ENCODE peak calls at places on chromosomes 6 and 20, in five cellular contexts. A is NCI-H1092 treated with DMSO at 0.1 percent for 48 hours, P is cardiac fibroblast, H is HS-27A, C is amniotic stem cell. Y is an unnamed sample.

GRCh38 chr6:137751768-137752560 is 115.1 kb upstream of the TNFAIP3 start:
- DNase-seq in A (no peak), P (no peak), H (no peak), C (no peak), Y (no peak)

GRCh38 chr20:33499347-33499746 is 9.5 kb downstream of the CBFA2T2 start:
- DNase-seq in A (no peak), P (no peak), H (no peak), C (no peak), Y (no peak)

GRCh38 chr6:35034411-35035171 is 106.5 kb downstream of the TCP11 start:
- DNase-seq in A (no peak), P (no peak), H (no peak), C (no peak), Y (no peak)

GRCh38 chr6:166413491-166413951 is 30.8 kb upstream of the MPC1 start:
- DNase-seq in A (no peak), P (no peak), H (no peak), C (no peak), Y (no peak)

GRCh38 chr6:35050291-35050987 is 90.7 kb downstream of the TCP11 start:
- DNase-seq in A (peak; percentile 29), P (no peak), H (no peak), C (no peak), Y (no peak)

GRCh38 chr6:9252784-9253183 is 817.4 kb upstream of the SLC35B3 start:
- DNase-seq in A (peak; percentile 43), P (no peak), H (no peak), C (no peak), Y (no peak)

GRCh38 chr20:32538526-32538918 is 46.6 kb downstream of the NOL4L start:
- DNase-seq in A (no peak), P (peak; percentile 52), H (no peak), C (no peak), Y (no peak)

GRCh38 chr20:49618289-49618688 is 50.4 kb upstream of the PTGIS start:
- DNase-seq in A (no peak), P (no peak), H (no peak), C (no peak), Y (no peak)

GRCh38 chr6:160634706-160635105 is 29.4 kb downstream of the LPA start:
- DNase-seq in A (no peak), P (no peak), H (no peak), C (no peak), Y (no peak)

GRCh38 chr20:56202493-56203077 is 45.9 kb upstream of the MC3R start:
- DNase-seq in A (peak; percentile 7), P (peak; percentile 1), H (no peak), C (no peak), Y (no peak)

GRCh38 chr20:41499961-41500725 is 118.0 kb downstream of the CHD6 start:
- DNase-seq in A (no peak), P (no peak), H (no peak), C (no peak), Y (peak; percentile 35)

GRCh38 chr6:34813028-34813742 is 21.3 kb downstream of the BLTP3A start:
- DNase-seq in A (no peak), P (no peak), H (no peak), C (no peak), Y (no peak)

GRCh38 chr20:49631074-49631716 is 63.3 kb upstream of the PTGIS start:
- DNase-seq in A (no peak), P (no peak), H (no peak), C (no peak), Y (no peak)

GRCh38 chr20:25338112-25339023 is 52.3 kb downstream of the ABHD12 start:
- DNase-seq in A (no peak), P (no peak), H (no peak), C (no peak), Y (no peak)

GRCh38 chr6:10855233-10855632 is 16.9 kb upstream of the MAK start:
- DNase-seq in A (no peak), P (no peak), H (no peak), C (no peak), Y (no peak)

GRCh38 chr20:4113546-4113945 is 98.2 kb upstream of the RNF24 start:
- DNase-seq in A (no peak), P (no peak), H (no peak), C (no peak), Y (no peak)

GRCh38 chr6:106256201-106256968 is 69.2 kb downstream of the ATG5 start:
- DNase-seq in A (no peak), P (no peak), H (no peak), C (no peak), Y (no peak)

GRCh38 chr6:87706187-87706966 is 4.3 kb upstream of the AKIRIN2 start:
- DNase-seq in A (no peak), P (peak; percentile 61), H (no peak), C (peak; percentile 13), Y (peak; percentile 62)

GRCh38 chr6:35786810-35787209 is 6.0 kb downstream of the CLPSL1 start:
- DNase-seq in A (no peak), P (no peak), H (no peak), C (no peak), Y (no peak)

GRCh38 chr6:33700391-33701050 is 11.0 kb downstream of the UQCC2 start:
- DNase-seq in A (peak; percentile 35), P (peak; percentile 80), H (no peak), C (peak; percentile 13), Y (peak; percentile 68)

GRCh38 chr6:29764422-29765196 is 41.4 kb downstream of the HLA-F start:
- DNase-seq in A (no peak), P (no peak), H (no peak), C (no peak), Y (no peak)

GRCh38 chr6:131013495-131013894 is 49.5 kb downstream of the EPB41L2 start:
- DNase-seq in A (no peak), P (peak; percentile 92), H (peak; percentile 61), C (peak; percentile 37), Y (peak; percentile 82)

GRCh38 chr6:167839343-167839742 is 12.6 kb downstream of the AFDN start:
- DNase-seq in A (no peak), P (peak; percentile 48), H (no peak), C (no peak), Y (no peak)

GRCh38 chr6:157764346-157765068 is 58.5 kb upstream of the SNX9 start:
- DNase-seq in A (no peak), P (peak; percentile 99), H (peak; percentile 94), C (peak; percentile 98), Y (peak; percentile 91)

GRCh38 chr6:160667854-160668481 is 3.9 kb upstream of the LPA start:
- DNase-seq in A (peak; percentile 51), P (no peak), H (no peak), C (no peak), Y (no peak)

GRCh38 chr6:142075516-142076101 is 57.1 kb upstream of the GJE1 start:
- DNase-seq in A (no peak), P (no peak), H (no peak), C (no peak), Y (no peak)

GRCh38 chr6:39543950-39544349 is 181.3 kb downstream of the KIF6 start:
- DNase-seq in A (no peak), P (no peak), H (no peak), C (no peak), Y (no peak)

GRCh38 chr20:6956056-6956455 is 188.6 kb downstream of the BMP2 start:
- DNase-seq in A (no peak), P (no peak), H (no peak), C (no peak), Y (no peak)

GRCh38 chr6:41941280-41942044 is at the start of gene CCND3:
- DNase-seq in A (peak; percentile 74), P (peak; percentile 93), H (peak; percentile 83), C (peak; percentile 93), Y (peak; percentile 93)

GRCh38 chr6:7201732-7202541 is 94.2 kb downstream of the RREB1 start:
- DNase-seq in A (no peak), P (no peak), H (no peak), C (no peak), Y (no peak)

GRCh38 chr20:49032455-49032854 is 13.7 kb upstream of the CSE1L start:
- DNase-seq in A (no peak), P (no peak), H (no peak), C (no peak), Y (no peak)

GRCh38 chr6:36018339-36018738 is 6.1 kb downstream of the SLC26A8 start:
- DNase-seq in A (no peak), P (no peak), H (no peak), C (no peak), Y (no peak)

GRCh38 chr6:19804362-19805145 is 32.6 kb upstream of the ID4 start:
- DNase-seq in A (peak; percentile 91), P (peak; percentile 99), H (no peak), C (peak; percentile 97), Y (peak; percentile 94)

Y was measured in AG08395.